ENCODE peak calls at places on chromosomes 13 and 19, in six cellular contexts. N is NCI-H2107, Q is uterus, V is HuH-7, T is fibroblast of mammary gland, K is cardiac fibroblast. A is an unnamed sample.

GRCh38 chr13:29861694-29862110 is 11.3 kb upstream of the UBL3 start:
- DNase-seq in N (no peak), Q (no peak), V (no peak), T (peak; percentile 95), K (no peak), A (no peak)

GRCh38 chr13:30181856-30182651 is 125.3 kb downstream of the KATNAL1 start:
- DNase-seq in N (no peak), Q (no peak), V (no peak), T (no peak), K (no peak), A (no peak)

GRCh38 chr13:108220042-108220441 is 1.9 kb downstream of the ABHD13 start:
- DNase-seq in N (no peak), Q (no peak), V (no peak), T (no peak), K (no peak), A (no peak)

GRCh38 chr19:35992902-35993765 is 1.9 kb upstream of the SDHAF1 start:
- DNase-seq in N (no peak), Q (no peak), V (no peak), T (no peak), K (no peak), A (no peak)

GRCh38 chr13:25581351-25581750 is 209.6 kb downstream of the ATP8A2 start:
- DNase-seq in N (no peak), Q (no peak), V (no peak), T (no peak), K (no peak), A (no peak)

GRCh38 chr19:11152318-11153062 is 3.1 kb downstream of the SPC24 start:
- DNase-seq in N (no peak), Q (peak; percentile 87), V (no peak), T (peak; percentile 96), K (peak; percentile 95), A (no peak)

GRCh38 chr19:15570420-15570819 is 44.6 kb upstream of the CYP4F8 start:
- DNase-seq in N (no peak), Q (no peak), V (no peak), T (no peak), K (no peak), A (no peak)

GRCh38 chr13:107842562-107843180 is 372.7 kb downstream of the LIG4 start:
- DNase-seq in N (no peak), Q (no peak), V (no peak), T (no peak), K (peak; percentile 20), A (peak; percentile 17)

GRCh38 chr19:43957891-43958290 is 6.9 kb downstream of the ZNF221 start:
- DNase-seq in N (no peak), Q (no peak), V (no peak), T (peak; percentile 93), K (peak; percentile 2), A (no peak)

GRCh38 chr19:44648536-44649370 is 5.0 kb downstream of the PVR start:
- DNase-seq in N (no peak), Q (no peak), V (no peak), T (peak; percentile 55), K (peak; percentile 93), A (no peak)